ENCODE peak calls at places on chromosomes 3 and 15, in eight cellular contexts. C, P, Y, D, X, F, U and L are unnamed samples.

GRCh38 chr3:54790046-54790445 is 137.8 kb downstream of the LRTM1 start:
- DNase-seq in U (no peak), F (no peak), D (no peak), Y (no peak), P (no peak), C (no peak), X (no peak), L (no peak)

GRCh38 chr3:12895391-12896205 is 54.2 kb upstream of the RPL32 start:
- DNase-seq in Y (peak; percentile 34), U (no peak), X (no peak), P (no peak), F (no peak), D (peak; percentile 27), C (no peak), L (no peak)

GRCh38 chr15:89429023-89429422 is 67.4 kb downstream of the RHCG start:
- DNase-seq in D (peak; percentile 34), F (no peak), P (no peak), Y (no peak), X (no peak), C (no peak), U (peak; percentile 20), L (peak; percentile 71)

GRCh38 chr3:24538891-24539290 is 44.2 kb upstream of the THRB start:
- DNase-seq in Y (peak; percentile 55), U (no peak), P (no peak), D (no peak), X (no peak), C (no peak), F (no peak), L (no peak)

GRCh38 chr3:57130426-57131209 is 34.5 kb downstream of the IL17RD start:
- DNase-seq in Y (peak; percentile 37), P (no peak), C (no peak), F (peak; percentile 99), U (no peak), D (no peak), X (no peak), L (peak; percentile 85)

GRCh38 chr3:112610121-112610520 is 30.8 kb downstream of the CCDC80 start:
- DNase-seq in P (no peak), C (no peak), X (no peak), U (no peak), D (peak; percentile 71), Y (no peak), F (no peak), L (no peak)

GRCh38 chr3:7875858-7876442 is 625.7 kb upstream of the LMCD1 start:
- DNase-seq in C (no peak), Y (no peak), D (peak; percentile 7), P (no peak), X (no peak), U (no peak), F (no peak), L (no peak)

GRCh38 chr15:92619380-92620101 is 36.0 kb downstream of the FAM174B start:
- DNase-seq in F (no peak), C (no peak), Y (no peak), D (peak; percentile 9), U (no peak), X (no peak), P (peak; percentile 36), L (no peak)

GRCh38 chr3:42129014-42129953 is 38.1 kb downstream of the TRAK1 start:
- DNase-seq in X (no peak), Y (no peak), F (no peak), C (no peak), D (no peak), P (no peak), U (no peak), L (no peak)

GRCh38 chr3:195699860-195700259 is 20.9 kb upstream of the MUC20 start:
- DNase-seq in C (no peak), Y (no peak), U (no peak), D (no peak), F (no peak), P (no peak), X (no peak), L (no peak)

GRCh38 chr3:51581529-51581928 is 43.0 kb downstream of the RAD54L2 start:
- DNase-seq in F (no peak), D (peak; percentile 48), Y (no peak), X (no peak), C (no peak), U (peak; percentile 94), P (no peak), L (peak; percentile 65)

GRCh38 chr3:186058225-186058624 is 50.7 kb downstream of the ETV5 start:
- DNase-seq in P (no peak), U (no peak), F (no peak), X (no peak), Y (no peak), C (no peak), D (no peak), L (no peak)

GRCh38 chr15:55774113-55774970 is 31.4 kb upstream of the PRTG start:
- DNase-seq in U (peak; percentile 73), X (peak; percentile 5), P (no peak), C (peak; percentile 37), D (peak; percentile 51), Y (peak; percentile 35), F (no peak), L (peak; percentile 69)

GRCh38 chr3:71360170-71360569 is 223.4 kb downstream of the FOXP1 start:
- DNase-seq in Y (no peak), C (no peak), X (no peak), D (no peak), U (no peak), P (no peak), F (no peak), L (no peak)

GRCh38 chr15:55530861-55531313 is 22.9 kb upstream of the DNAAF4 start:
- DNase-seq in F (no peak), D (peak; percentile 41), C (no peak), U (peak; percentile 21), Y (no peak), X (no peak), P (no peak), L (peak; percentile 15)

GRCh38 chr3:16741890-16742289 is 136.7 kb upstream of the DAZL start:
- DNase-seq in F (no peak), X (no peak), D (peak; percentile 78), P (no peak), Y (peak; percentile 24), U (no peak), C (no peak), L (no peak)

GRCh38 chr3:105351821-105352220 is 14.9 kb upstream of the ALCAM start:
- DNase-seq in F (no peak), D (peak; percentile 83), U (no peak), C (no peak), Y (no peak), P (no peak), X (no peak), L (no peak)

GRCh38 chr3:66385066-66385465 is 115.8 kb downstream of the LRIG1 start:
- DNase-seq in P (no peak), Y (no peak), D (no peak), X (no peak), C (no peak), U (no peak), F (no peak), L (no peak)

GRCh38 chr3:3927965-3928364 is 128.7 kb downstream of the LRRN1 start:
- DNase-seq in D (no peak), P (no peak), F (no peak), C (no peak), U (no peak), X (no peak), Y (no peak), L (no peak)

GRCh38 chr3:180447156-180447555 is 154.8 kb upstream of the TTC14 start:
- DNase-seq in X (no peak), D (peak; percentile 54), P (no peak), C (no peak), U (no peak), Y (no peak), F (no peak), L (no peak)

GRCh38 chr15:85837011-85837433 is 42.3 kb upstream of the KLHL25 start:
- DNase-seq in C (no peak), X (no peak), U (no peak), D (peak; percentile 5), Y (no peak), F (no peak), P (no peak), L (peak; percentile 48)

GRCh38 chr3:125148836-125149235 is 63.7 kb downstream of the SLC12A8 start:
- DNase-seq in F (no peak), U (no peak), D (no peak), X (no peak), Y (peak; percentile 73), C (no peak), P (no peak), L (no peak)

GRCh38 chr3:88657459-88657858 is 450.0 kb upstream of the EPHA3 start:
- DNase-seq in X (no peak), C (no peak), Y (no peak), U (no peak), F (no peak), D (no peak), P (no peak), L (no peak)

GRCh38 chr3:102059145-102059943 is 210.0 kb downstream of the NFKBIZ start:
- DNase-seq in X (no peak), U (no peak), Y (no peak), C (no peak), F (no peak), D (no peak), P (no peak), L (no peak)